ENCODE peak calls at places on chromosomes 5 and 9, in seven cellular contexts. J, L, Y, A, V, T and D are unnamed samples.

GRCh38 chr9:113011911-113012381 is at the start of gene ZNF883:
- DNase-seq in J (no peak), L (no peak), Y (peak; percentile 33), A (peak; percentile 92), V (peak; percentile 72), T (no peak), D (peak; percentile 77)

GRCh38 chr9:81377921-81378320 is 311.4 kb downstream of the TLE1 start:
- DNase-seq in J (no peak), L (no peak), Y (no peak), A (no peak), V (no peak), T (no peak), D (no peak)

GRCh38 chr5:113984928-113985327 is 376.9 kb upstream of the KCNN2 start:
- DNase-seq in J (no peak), L (no peak), Y (no peak), A (no peak), V (no peak), T (no peak), D (no peak)

GRCh38 chr9:22395585-22396205 is 50.9 kb upstream of the DMRTA1 start:
- DNase-seq in J (peak; percentile 88), L (peak; percentile 2), Y (no peak), A (no peak), V (no peak), T (no peak), D (no peak)

GRCh38 chr5:140631831-140632365 is 1.1 kb downstream of the CD14 start:
- DNase-seq in J (no peak), L (no peak), Y (no peak), A (peak; percentile 8), V (no peak), T (no peak), D (no peak)

GRCh38 chr5:115160975-115161475 is 8.7 kb downstream of the TRIM36 start:
- DNase-seq in J (no peak), L (no peak), Y (no peak), A (no peak), V (no peak), T (no peak), D (no peak)

GRCh38 chr9:95003694-95004451 is 277.4 kb downstream of the AOPEP start:
- DNase-seq in J (peak; percentile 41), L (no peak), Y (no peak), A (peak; percentile 68), V (no peak), T (no peak), D (peak; percentile 55)

GRCh38 chr5:33319841-33320240 is 120.9 kb upstream of the TARS1 start:
- DNase-seq in J (no peak), L (no peak), Y (no peak), A (no peak), V (no peak), T (no peak), D (no peak)

GRCh38 chr5:10904862-10905432 is 143.9 kb upstream of the DAP start:
- DNase-seq in J (no peak), L (no peak), Y (no peak), A (peak; percentile 61), V (no peak), T (no peak), D (peak; percentile 23)

GRCh38 chr5:158351485-158352140 is 492.7 kb upstream of the CLINT1 start:
- DNase-seq in J (no peak), L (no peak), Y (no peak), A (no peak), V (no peak), T (no peak), D (no peak)

GRCh38 chr5:107032629-107033028 is 638.1 kb downstream of the EFNA5 start:
- DNase-seq in J (no peak), L (no peak), Y (no peak), A (no peak), V (no peak), T (no peak), D (no peak)

GRCh38 chr5:143118222-143118621 is 285.3 kb downstream of the NR3C1 start:
- DNase-seq in J (no peak), L (no peak), Y (no peak), A (no peak), V (no peak), T (no peak), D (no peak)

GRCh38 chr9:85237478-85237877 is 504.3 kb downstream of the AGTPBP1 start:
- DNase-seq in J (no peak), L (no peak), Y (no peak), A (no peak), V (no peak), T (no peak), D (no peak)

GRCh38 chr5:143933434-143933833 is 121.5 kb downstream of the HMHB1 start:
- DNase-seq in J (no peak), L (no peak), Y (no peak), A (no peak), V (no peak), T (no peak), D (no peak)

GRCh38 chr5:115873392-115873791 is 31.7 kb downstream of the AP3S1 start:
- DNase-seq in J (no peak), L (no peak), Y (no peak), A (no peak), V (no peak), T (no peak), D (no peak)

GRCh38 chr9:133526721-133527321 is 2.1 kb upstream of the MYMK start:
- DNase-seq in J (no peak), L (no peak), Y (no peak), A (peak; percentile 49), V (peak; percentile 85), T (no peak), D (peak; percentile 41)

GRCh38 chr5:178388381-178389030 is 155.9 kb upstream of the PHYKPL start:
- DNase-seq in J (peak; percentile 73), L (no peak), Y (no peak), A (no peak), V (no peak), T (no peak), D (peak; percentile 10)

GRCh38 chr9:22073349-22073748 is 64.2 kb upstream of the CDKN2B start:
- DNase-seq in J (no peak), L (no peak), Y (no peak), A (no peak), V (no peak), T (no peak), D (no peak)

GRCh38 chr5:133990396-133990795 is 14.4 kb downstream of the VDAC1 start:
- DNase-seq in J (no peak), L (no peak), Y (no peak), A (no peak), V (no peak), T (no peak), D (no peak)

GRCh38 chr5:115549154-115549553 is 4.6 kb upstream of the FEM1C start:
- DNase-seq in J (no peak), L (no peak), Y (no peak), A (peak; percentile 93), V (no peak), T (no peak), D (peak; percentile 51)

GRCh38 chr9:133126697-133127339 is 5.8 kb upstream of the RALGDS start:
- DNase-seq in J (no peak), L (no peak), Y (no peak), A (no peak), V (no peak), T (no peak), D (no peak)

GRCh38 chr5:69048233-69048632 is 45.6 kb upstream of the SLC30A5 start:
- DNase-seq in J (no peak), L (no peak), Y (no peak), A (peak; percentile 56), V (peak; percentile 48), T (no peak), D (no peak)

GRCh38 chr5:146909496-146910068 is 31.0 kb upstream of the PPP2R2B start:
- DNase-seq in J (no peak), L (no peak), Y (no peak), A (no peak), V (no peak), T (no peak), D (no peak)

GRCh38 chr9:93397664-93398381 is 53.7 kb upstream of the FAM120A start:
- DNase-seq in J (no peak), L (no peak), Y (no peak), A (no peak), V (no peak), T (no peak), D (no peak)

GRCh38 chr5:153827407-153827806 is 211.3 kb downstream of the FAM114A2 start:
- DNase-seq in J (no peak), L (no peak), Y (no peak), A (peak; percentile 58), V (peak; percentile 54), T (no peak), D (peak; percentile 42)

GRCh38 chr9:132946624-132947295 is 2.3 kb upstream of the TSC1 start:
- DNase-seq in J (peak; percentile 66), L (no peak), Y (no peak), A (peak; percentile 62), V (no peak), T (no peak), D (no peak)

GRCh38 chr5:145557345-145557744 is 277.8 kb downstream of the PRELID2 start:
- DNase-seq in J (no peak), L (no peak), Y (no peak), A (no peak), V (no peak), T (no peak), D (no peak)

GRCh38 chr5:1438871-1439270 is 6.4 kb downstream of the SLC6A3 start:
- DNase-seq in J (no peak), L (no peak), Y (no peak), A (no peak), V (no peak), T (no peak), D (no peak)

GRCh38 chr5:116137544-116138378 is 52.9 kb downstream of the COMMD10 start:
- DNase-seq in J (peak; percentile 43), L (no peak), Y (peak; percentile 16), A (peak; percentile 81), V (peak; percentile 83), T (no peak), D (no peak)

GRCh38 chr5:2805080-2805479 is 53.6 kb upstream of the IRX2 start:
- DNase-seq in J (no peak), L (no peak), Y (no peak), A (peak; percentile 76), V (no peak), T (no peak), D (peak; percentile 75)

GRCh38 chr9:16653491-16654407 is 216.7 kb downstream of the BNC2 start:
- DNase-seq in J (no peak), L (no peak), Y (no peak), A (peak; percentile 41), V (no peak), T (no peak), D (no peak)